ENCODE peak calls at places on chromosomes 2 and 18, in seven cellular contexts. M is HCEC 1CT, Y is AML-193, Q is germinal center, X is sciatic nerve, K is HTR-8/SVneo, A is EL. D is an unnamed sample.

GRCh38 chr2:236177604-236177966 is 9.4 kb upstream of the GBX2 start:
- DNase-seq in X (no peak), K (no peak), Y (no peak), M (peak), A (peak), Q (peak), D (peak)

GRCh38 chr18:7946724-7947377 is 379.7 kb downstream of the PTPRM start:
- DNase-seq in A (peak), Y (peak), X (no peak), M (peak), K (peak), Q (no peak), D (peak)

GRCh38 chr2:238596571-238597551 is 170.1 kb downstream of the ASB1 start:
- DNase-seq in Q (no peak), Y (no peak), M (peak), K (peak), X (no peak), A (peak), D (peak)

GRCh38 chr2:60058781-60059180 is 494.7 kb downstream of the BCL11A start:
- DNase-seq in Q (peak), X (no peak), K (no peak), A (no peak), M (no peak), Y (no peak), D (no peak)

GRCh38 chr2:101012706-101013181 is 10.7 kb downstream of the RPL31 start:
- DNase-seq in M (peak), Y (peak), A (peak), K (peak), X (no peak), Q (peak), D (peak)

GRCh38 chr2:140714586-140714985 is 1416.2 kb downstream of the LRP1B start:
- DNase-seq in Y (no peak), Q (no peak), A (no peak), K (no peak), X (no peak), M (peak), D (no peak)

GRCh38 chr18:52948878-52949444 is 609.0 kb downstream of the DCC start:
- DNase-seq in A (no peak), M (no peak), X (no peak), Q (no peak), K (no peak), Y (no peak), D (no peak)

GRCh38 chr2:69095246-69095645 is 82.3 kb downstream of the ANTXR1 start:
- DNase-seq in M (peak), Y (no peak), X (no peak), K (peak), A (peak), Q (no peak), D (peak)

GRCh38 chr2:221254281-221254680 is 317.8 kb downstream of the EPHA4 start:
- DNase-seq in X (no peak), Y (no peak), A (peak), K (peak), Q (no peak), M (no peak), D (no peak)

GRCh38 chr18:37403100-37403781 is 162.4 kb downstream of the CELF4 start:
- DNase-seq in A (peak), M (peak), Q (no peak), X (no peak), Y (no peak), K (peak), D (peak)

GRCh38 chr2:235639387-235639786 is 145.5 kb downstream of the AGAP1 start:
- DNase-seq in M (peak), Q (no peak), Y (no peak), K (no peak), A (peak), X (peak), D (peak)

GRCh38 chr2:200618590-200619021 is 32.8 kb downstream of the AOX1 start:
- DNase-seq in X (no peak), M (peak), A (no peak), Y (peak), K (no peak), Q (no peak), D (peak)

GRCh38 chr2:233055362-233055761 is 4.8 kb upstream of the INPP5D start:
- DNase-seq in X (no peak), A (no peak), M (no peak), Q (no peak), Y (no peak), K (no peak), D (no peak)

GRCh38 chr2:241030333-241030680 is 31.9 kb downstream of the SNED1 start:
- DNase-seq in X (no peak), Q (no peak), Y (no peak), A (no peak), M (no peak), K (no peak), D (no peak)

GRCh38 chr2:29687121-29687520 is 234.3 kb downstream of the ALK start:
- DNase-seq in K (no peak), X (no peak), Q (no peak), Y (no peak), M (no peak), A (no peak), D (no peak)

GRCh38 chr2:175203621-175204496 is 22.3 kb upstream of the ATP5MC3 start:
- DNase-seq in K (peak), Q (peak), Y (peak), X (peak), A (peak), M (peak), D (peak)

GRCh38 chr2:20614201-20615045 is 36.5 kb downstream of the HS1BP3 start:
- DNase-seq in Q (no peak), K (no peak), X (peak), A (no peak), M (no peak), Y (no peak), D (no peak)

GRCh38 chr2:191165190-191165643 is 14.4 kb upstream of the STAT4 start:
- DNase-seq in M (peak), X (no peak), Y (peak), K (peak), Q (peak), A (peak), D (peak)

GRCh38 chr2:101396352-101396717 is 9.0 kb upstream of the CREG2 start:
- DNase-seq in K (peak), M (peak), Q (no peak), A (peak), X (no peak), Y (no peak), D (peak)

GRCh38 chr2:204655101-204655500 is 109.8 kb downstream of the PARD3B start:
- DNase-seq in Y (no peak), M (peak), Q (no peak), X (no peak), A (peak), K (no peak), D (peak)